ENCODE peak calls at places on chromosomes 5 and 9, in eight cellular contexts. One of them, this sample, is unnamed.

GRCh38 chr9:34513567-34514214 is 9.1 kb downstream of the ENHO start:
- DNase-seq in uterus: no peak
- DNase-seq in GM13976: no peak
- DNase-seq in tibial nerve: no peak
- DNase-seq in breast epithelium: no peak
- DNase-seq in transverse colon: no peak
- DNase-seq in natural killer cell: no peak
- DNase-seq in LNCaP clone FGC: peak; percentile 50
- DNase-seq in this sample: no peak

GRCh38 chr9:37408933-37409710 is 13.4 kb upstream of the GRHPR start:
- DNase-seq in uterus: no peak
- DNase-seq in GM13976: peak; percentile 85
- DNase-seq in tibial nerve: no peak
- DNase-seq in breast epithelium: no peak
- DNase-seq in transverse colon: peak; percentile 59
- DNase-seq in natural killer cell: no peak
- DNase-seq in LNCaP clone FGC: no peak
- DNase-seq in this sample: no peak

GRCh38 chr9:124596172-124596839 is 89.1 kb upstream of the NR5A1 start:
- DNase-seq in uterus: no peak
- DNase-seq in GM13976: no peak
- DNase-seq in tibial nerve: no peak
- DNase-seq in breast epithelium: no peak
- DNase-seq in transverse colon: no peak
- DNase-seq in natural killer cell: no peak
- DNase-seq in LNCaP clone FGC: no peak
- DNase-seq in this sample: no peak

GRCh38 chr5:132473019-132473531 is 17.5 kb downstream of the IRF1 start:
- DNase-seq in uterus: no peak
- DNase-seq in GM13976: peak; percentile 73
- DNase-seq in tibial nerve: no peak
- DNase-seq in breast epithelium: peak; percentile 15
- DNase-seq in transverse colon: peak; percentile 76
- DNase-seq in natural killer cell: peak; percentile 90
- DNase-seq in LNCaP clone FGC: no peak
- DNase-seq in this sample: no peak

GRCh38 chr5:159933531-159934485 is 17.5 kb downstream of the ADRA1B start:
- DNase-seq in uterus: no peak
- DNase-seq in GM13976: no peak
- DNase-seq in tibial nerve: no peak
- DNase-seq in breast epithelium: no peak
- DNase-seq in transverse colon: no peak
- DNase-seq in natural killer cell: peak; percentile 51
- DNase-seq in LNCaP clone FGC: no peak
- DNase-seq in this sample: no peak

GRCh38 chr5:176629853-176630680 is at the start of the genes EIF4E1B and SNCB:
- DNase-seq in uterus: no peak
- DNase-seq in GM13976: peak; percentile 86
- DNase-seq in tibial nerve: no peak
- DNase-seq in breast epithelium: no peak
- DNase-seq in transverse colon: no peak
- DNase-seq in natural killer cell: peak; percentile 33
- DNase-seq in LNCaP clone FGC: no peak
- DNase-seq in this sample: peak; percentile 32

GRCh38 chr5:78647838-78648358 is 674 bp downstream of the LHFPL2 start:
- DNase-seq in uterus: peak; percentile 69
- DNase-seq in GM13976: peak; percentile 63
- DNase-seq in tibial nerve: peak; percentile 25
- DNase-seq in breast epithelium: peak; percentile 62
- DNase-seq in transverse colon: peak; percentile 62
- DNase-seq in natural killer cell: no peak
- DNase-seq in LNCaP clone FGC: no peak
- DNase-seq in this sample: no peak

GRCh38 chr5:6587171-6587570 is 45.7 kb downstream of the NSUN2 start:
- DNase-seq in uterus: no peak
- DNase-seq in GM13976: no peak
- DNase-seq in tibial nerve: no peak
- DNase-seq in breast epithelium: no peak
- DNase-seq in transverse colon: no peak
- DNase-seq in natural killer cell: no peak
- DNase-seq in LNCaP clone FGC: no peak
- DNase-seq in this sample: no peak

GRCh38 chr5:138824516-138824915 is 50.6 kb downstream of the LRRTM2 start:
- DNase-seq in uterus: no peak
- DNase-seq in GM13976: no peak
- DNase-seq in tibial nerve: no peak
- DNase-seq in breast epithelium: no peak
- DNase-seq in transverse colon: no peak
- DNase-seq in natural killer cell: no peak
- DNase-seq in LNCaP clone FGC: no peak
- DNase-seq in this sample: no peak

GRCh38 chr5:158727108-158727507 is 372.6 kb downstream of the EBF1 start:
- DNase-seq in uterus: peak; percentile 83
- DNase-seq in GM13976: no peak
- DNase-seq in tibial nerve: peak; percentile 46
- DNase-seq in breast epithelium: no peak
- DNase-seq in transverse colon: no peak
- DNase-seq in natural killer cell: no peak
- DNase-seq in LNCaP clone FGC: no peak
- DNase-seq in this sample: no peak

GRCh38 chr5:136192526-136193395 is at the start of gene SMIM32:
- DNase-seq in uterus: no peak
- DNase-seq in GM13976: peak; percentile 24
- DNase-seq in tibial nerve: no peak
- DNase-seq in breast epithelium: no peak
- DNase-seq in transverse colon: peak; percentile 66
- DNase-seq in natural killer cell: no peak
- DNase-seq in LNCaP clone FGC: no peak
- DNase-seq in this sample: peak; percentile 49

DNA sequence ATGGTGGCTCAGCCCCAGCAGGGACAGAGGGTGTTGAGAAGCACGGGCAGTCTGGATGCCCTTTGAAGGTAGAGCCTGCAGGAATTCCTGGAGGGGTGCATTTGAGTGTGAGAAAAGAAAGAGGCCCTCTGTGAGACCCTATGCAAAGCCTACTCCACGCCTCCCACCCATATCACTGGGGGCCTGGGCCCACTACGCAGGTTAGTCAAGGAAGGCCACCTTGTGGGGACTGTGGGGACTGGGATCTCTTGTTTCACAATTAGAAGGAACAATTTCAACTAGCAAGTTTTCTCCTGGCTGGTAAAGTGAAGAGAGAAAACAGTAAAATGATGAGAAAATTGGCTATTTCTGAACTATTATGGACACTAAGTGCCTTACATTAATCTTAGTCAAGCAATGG is 486.2 kb upstream of the DAP start:
- DNase-seq in uterus: no peak
- DNase-seq in GM13976: no peak
- DNase-seq in tibial nerve: no peak
- DNase-seq in breast epithelium: no peak
- DNase-seq in transverse colon: no peak
- DNase-seq in natural killer cell: no peak
- DNase-seq in LNCaP clone FGC: no peak
- DNase-seq in this sample: no peak
- TF ChIP-seq CTCF in uterus: no peak
- TF ChIP-seq CTCF in GM13976: no peak
- TF ChIP-seq CTCF in tibial nerve: no peak
- TF ChIP-seq CTCF in breast epithelium: no peak
- TF ChIP-seq CTCF in transverse colon: no peak
- TF ChIP-seq CTCF in natural killer cell: no peak
- TF ChIP-seq CTCF in LNCaP clone FGC: no peak
- TF ChIP-seq CTCF in this sample: no peak

GRCh38 chr9:74773886-74774479 is 113.7 kb downstream of the TRPM6 start:
- DNase-seq in uterus: peak; percentile 75
- DNase-seq in GM13976: peak; percentile 58
- DNase-seq in tibial nerve: peak; percentile 85
- DNase-seq in breast epithelium: peak; percentile 73
- DNase-seq in transverse colon: peak; percentile 87
- DNase-seq in natural killer cell: peak; percentile 61
- DNase-seq in LNCaP clone FGC: peak; percentile 46
- DNase-seq in this sample: peak; percentile 51
- TF ChIP-seq CTCF in uterus: peak; percentile 75
- TF ChIP-seq CTCF in GM13976: peak; percentile 90
- TF ChIP-seq CTCF in tibial nerve: peak; percentile 86
- TF ChIP-seq CTCF in breast epithelium: peak; percentile 72
- TF ChIP-seq CTCF in transverse colon: peak; percentile 86
- TF ChIP-seq CTCF in natural killer cell: peak; percentile 98
- TF ChIP-seq CTCF in LNCaP clone FGC: peak; percentile 90
- TF ChIP-seq CTCF in this sample: peak; percentile 95

DNA sequence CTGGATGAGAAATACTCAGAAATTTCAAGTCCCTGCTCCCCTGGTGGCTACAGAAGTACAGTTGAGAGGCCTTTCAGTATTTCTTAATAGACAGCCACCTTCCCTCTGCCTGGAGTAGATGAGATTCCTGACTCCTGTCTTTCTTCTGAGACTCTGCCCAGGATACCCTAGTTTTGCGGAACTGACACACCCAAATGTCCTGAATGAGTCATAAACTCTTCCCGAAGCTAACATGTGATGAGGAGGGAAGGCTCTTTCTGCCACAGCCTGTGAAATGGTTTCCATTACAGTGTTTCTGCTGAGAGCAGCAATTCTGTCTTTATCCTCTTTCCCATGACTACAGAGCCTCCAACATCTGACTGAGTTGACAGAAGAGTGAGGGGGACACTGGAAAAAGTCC is 52.7 kb upstream of the TNC start:
- DNase-seq in uterus: no peak
- DNase-seq in GM13976: no peak
- DNase-seq in tibial nerve: no peak
- DNase-seq in breast epithelium: no peak
- DNase-seq in transverse colon: no peak
- DNase-seq in natural killer cell: no peak
- DNase-seq in LNCaP clone FGC: no peak
- DNase-seq in this sample: no peak
- TF ChIP-seq CTCF in uterus: no peak
- TF ChIP-seq CTCF in GM13976: no peak
- TF ChIP-seq CTCF in tibial nerve: no peak
- TF ChIP-seq CTCF in breast epithelium: no peak
- TF ChIP-seq CTCF in transverse colon: no peak
- TF ChIP-seq CTCF in natural killer cell: no peak
- TF ChIP-seq CTCF in LNCaP clone FGC: no peak
- TF ChIP-seq CTCF in this sample: no peak

DNA sequence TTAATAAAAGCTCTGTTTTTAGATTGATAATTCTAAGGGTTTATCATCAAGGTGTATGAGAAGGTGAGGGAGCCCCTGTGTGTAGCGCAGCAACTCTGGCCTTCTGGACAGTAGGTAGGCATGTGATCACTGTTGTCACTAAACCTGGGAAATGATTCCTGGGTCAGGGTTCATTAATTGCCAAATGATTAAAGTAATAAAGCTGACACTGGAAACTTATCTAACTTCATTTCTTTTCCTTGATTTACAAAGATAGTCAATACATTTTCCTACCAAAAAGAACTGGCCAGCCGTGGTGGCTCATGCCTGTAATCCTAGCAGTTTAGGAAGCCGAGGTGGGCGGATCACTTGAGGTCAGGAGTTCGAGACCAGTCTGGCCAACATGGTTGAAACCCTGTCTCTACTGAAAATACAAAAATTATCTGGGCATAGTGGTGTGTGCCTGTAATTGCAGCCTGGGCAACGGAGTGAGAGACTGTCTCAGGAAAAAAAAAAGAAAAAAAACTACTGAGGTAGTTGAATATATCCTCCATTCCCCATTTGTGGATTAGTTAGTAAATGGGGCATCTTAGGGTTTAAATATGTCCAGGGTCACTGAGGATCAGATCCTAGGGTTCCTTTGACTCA is 2.4 kb downstream of the EHMT1 start:
- DNase-seq in uterus: no peak
- DNase-seq in GM13976: no peak
- DNase-seq in tibial nerve: no peak
- DNase-seq in breast epithelium: no peak
- DNase-seq in transverse colon: no peak
- DNase-seq in natural killer cell: no peak
- DNase-seq in LNCaP clone FGC: no peak
- DNase-seq in this sample: no peak
- TF ChIP-seq CTCF in uterus: no peak
- TF ChIP-seq CTCF in GM13976: no peak
- TF ChIP-seq CTCF in tibial nerve: no peak
- TF ChIP-seq CTCF in breast epithelium: no peak
- TF ChIP-seq CTCF in transverse colon: peak; percentile 35
- TF ChIP-seq CTCF in natural killer cell: peak; percentile 16
- TF ChIP-seq CTCF in LNCaP clone FGC: peak; percentile 14
- TF ChIP-seq CTCF in this sample: peak; percentile 51

GRCh38 chr9:99948482-99948881 is 42.0 kb downstream of the STX17 start:
- DNase-seq in uterus: no peak
- DNase-seq in GM13976: no peak
- DNase-seq in tibial nerve: no peak
- DNase-seq in breast epithelium: no peak
- DNase-seq in transverse colon: no peak
- DNase-seq in natural killer cell: no peak
- DNase-seq in LNCaP clone FGC: no peak
- DNase-seq in this sample: no peak

GRCh38 chr9:99948896-99949295 is 42.4 kb downstream of the STX17 start:
- DNase-seq in uterus: no peak
- DNase-seq in GM13976: no peak
- DNase-seq in tibial nerve: no peak
- DNase-seq in breast epithelium: no peak
- DNase-seq in transverse colon: peak; percentile 8
- DNase-seq in natural killer cell: no peak
- DNase-seq in LNCaP clone FGC: no peak
- DNase-seq in this sample: no peak

GRCh38 chr9:99947395-99947794 is 40.9 kb downstream of the STX17 start:
- DNase-seq in uterus: no peak
- DNase-seq in GM13976: no peak
- DNase-seq in tibial nerve: no peak
- DNase-seq in breast epithelium: no peak
- DNase-seq in transverse colon: no peak
- DNase-seq in natural killer cell: no peak
- DNase-seq in LNCaP clone FGC: no peak
- DNase-seq in this sample: no peak
- TF ChIP-seq CTCF in uterus: no peak
- TF ChIP-seq CTCF in GM13976: no peak
- TF ChIP-seq CTCF in tibial nerve: no peak
- TF ChIP-seq CTCF in breast epithelium: no peak
- TF ChIP-seq CTCF in transverse colon: no peak
- TF ChIP-seq CTCF in natural killer cell: no peak
- TF ChIP-seq CTCF in LNCaP clone FGC: no peak
- TF ChIP-seq CTCF in this sample: peak; percentile 43